ENCODE peak calls at places on chromosomes 1 and 21, in six cellular contexts. W is A549, Z is IMR-90, R is HepG2, J is H9, Q is endothelial cell of umbilical vein. M is an unnamed sample.

GRCh38 chr1:54604572-54605370 is 18.6 kb downstream of the FAM151A start:
- DNase-seq in J (no peak), Q (peak; percentile 14), Z (no peak), R (no peak), W (no peak), M (no peak)

GRCh38 chr1:16445052-16445451 is 4.5 kb downstream of the NECAP2 start:
- DNase-seq in W (no peak), Q (no peak), Z (no peak), J (no peak), R (no peak), M (no peak)

GRCh38 chr21:26112127-26112742 is 58.3 kb downstream of the APP start:
- DNase-seq in W (no peak), J (no peak), Z (no peak), Q (no peak), R (no peak), M (no peak)

GRCh38 chr1:94551449-94551848 is 9.9 kb upstream of the F3 start:
- DNase-seq in Z (no peak), Q (no peak), R (no peak), J (no peak), W (no peak), M (no peak)

GRCh38 chr1:15543589-15544568 is 17.2 kb downstream of the DNAJC16 start:
- DNase-seq in R (no peak), Q (peak; percentile 32), Z (peak; percentile 67), W (no peak), J (no peak), M (no peak)

GRCh38 chr1:1666526-1666925 is 7.7 kb upstream of the CDK11B start:
- DNase-seq in Q (no peak), Z (no peak), W (no peak), J (no peak), R (no peak), M (no peak)

GRCh38 chr1:8545078-8545477 is 227.2 kb downstream of the SLC45A1 start:
- DNase-seq in Q (no peak), Z (peak; percentile 35), R (no peak), W (no peak), J (no peak), M (no peak)

GRCh38 chr1:17596186-17596585 is 56.7 kb downstream of the ARHGEF10L start:
- DNase-seq in R (no peak), W (no peak), Z (no peak), J (no peak), Q (no peak), M (no peak)

GRCh38 chr1:10838541-10838940 is 42.1 kb upstream of the CASZ1 start:
- DNase-seq in J (no peak), Q (no peak), Z (no peak), R (no peak), W (no peak), M (no peak)

GRCh38 chr1:227886993-227887696 is 60.6 kb downstream of the WNT9A start:
- DNase-seq in W (no peak), J (peak; percentile 57), R (no peak), Q (peak; percentile 41), Z (peak; percentile 45), M (no peak)

GRCh38 chr1:117346206-117346928 is 20.9 kb upstream of the MAN1A2 start:
- DNase-seq in W (no peak), Q (no peak), R (no peak), J (no peak), Z (peak; percentile 57), M (no peak)

GRCh38 chr1:160375788-160376524 is 9.1 kb downstream of the NHLH1 start:
- DNase-seq in R (peak; percentile 16), Z (no peak), W (no peak), Q (no peak), J (peak; percentile 67), M (no peak)

GRCh38 chr1:164688791-164689190 is 129.8 kb downstream of the PBX1 start:
- DNase-seq in Z (no peak), R (no peak), J (no peak), W (no peak), Q (no peak), M (no peak)

GRCh38 chr1:164682570-164682969 is 123.6 kb downstream of the PBX1 start:
- DNase-seq in J (no peak), Z (no peak), Q (no peak), R (no peak), W (no peak), M (no peak)

GRCh38 chr1:164685247-164685646 is 126.3 kb downstream of the PBX1 start:
- DNase-seq in Z (no peak), R (no peak), Q (no peak), W (no peak), J (no peak), M (no peak)

GRCh38 chr1:164683235-164683634 is 124.3 kb downstream of the PBX1 start:
- DNase-seq in W (no peak), J (no peak), Z (no peak), R (no peak), Q (no peak), M (peak; percentile 78)

GRCh38 chr1:164685656-164686055 is 126.7 kb downstream of the PBX1 start:
- DNase-seq in Q (no peak), Z (no peak), R (no peak), J (no peak), W (no peak), M (no peak)
- H3K4me2 ChIP-seq in Q (no peak overlapping the region), Z (no peak overlapping the region), R (no peak overlapping the region), J (no peak overlapping the region), W (no peak overlapping the region), M (no peak overlapping the region)

DNA sequence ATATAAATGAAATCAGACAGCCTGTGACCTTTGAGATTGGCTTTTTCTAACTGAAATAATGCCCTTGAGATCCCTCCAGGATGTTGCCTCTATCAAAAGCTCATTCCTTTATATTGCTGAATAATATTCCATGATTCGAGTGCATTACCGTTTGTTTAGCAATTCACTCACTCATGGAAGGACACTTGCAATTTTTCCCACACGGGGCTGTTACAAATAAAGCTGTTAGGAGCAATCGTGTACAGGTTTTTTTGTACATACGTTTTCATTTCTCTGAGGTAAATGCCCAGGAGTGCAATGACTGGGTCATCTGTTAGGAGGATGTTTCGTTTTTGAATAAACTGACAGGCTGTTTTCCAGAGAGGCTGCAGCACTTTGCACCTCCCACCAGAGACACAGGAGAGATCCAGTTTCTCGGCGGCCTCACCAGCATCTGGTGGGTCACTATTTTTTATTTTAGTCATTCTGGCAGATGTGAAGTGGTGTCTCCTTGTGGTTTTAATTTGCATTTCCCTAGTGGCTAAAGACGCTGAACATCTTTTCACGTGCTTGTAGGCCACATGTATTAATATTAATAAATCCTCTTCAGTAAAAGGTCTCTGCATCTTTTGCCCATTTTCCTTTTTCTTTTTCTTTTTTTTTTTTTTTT is 11.0 kb downstream of the PRDM15 start:
- DNase-seq in Q (no peak), Z (peak; percentile 12), J (no peak), R (no peak), W (no peak), M (no peak)
- TF ChIP-seq CTCF in Q (no peak), Z (no peak), J (no peak), R (no peak), W (no peak), M (no peak)

GRCh38 chr1:214380986-214381695 is 100.2 kb downstream of the SMYD2 start:
- DNase-seq in Z (no peak), W (no peak), Q (no peak), R (no peak), J (no peak), M (no peak)

GRCh38 chr1:214380418-214380817 is 99.5 kb downstream of the SMYD2 start:
- DNase-seq in J (peak; percentile 74), W (no peak), R (no peak), Q (no peak), Z (no peak), M (no peak)

GRCh38 chr1:214377886-214378285 is 96.9 kb downstream of the SMYD2 start:
- DNase-seq in R (no peak), J (no peak), W (no peak), Q (peak; percentile 17), Z (peak; percentile 80), M (no peak)

GRCh38 chr1:214378492-214378891 is 97.5 kb downstream of the SMYD2 start:
- DNase-seq in J (no peak), W (no peak), Z (no peak), R (no peak), Q (no peak), M (no peak)

DNA sequence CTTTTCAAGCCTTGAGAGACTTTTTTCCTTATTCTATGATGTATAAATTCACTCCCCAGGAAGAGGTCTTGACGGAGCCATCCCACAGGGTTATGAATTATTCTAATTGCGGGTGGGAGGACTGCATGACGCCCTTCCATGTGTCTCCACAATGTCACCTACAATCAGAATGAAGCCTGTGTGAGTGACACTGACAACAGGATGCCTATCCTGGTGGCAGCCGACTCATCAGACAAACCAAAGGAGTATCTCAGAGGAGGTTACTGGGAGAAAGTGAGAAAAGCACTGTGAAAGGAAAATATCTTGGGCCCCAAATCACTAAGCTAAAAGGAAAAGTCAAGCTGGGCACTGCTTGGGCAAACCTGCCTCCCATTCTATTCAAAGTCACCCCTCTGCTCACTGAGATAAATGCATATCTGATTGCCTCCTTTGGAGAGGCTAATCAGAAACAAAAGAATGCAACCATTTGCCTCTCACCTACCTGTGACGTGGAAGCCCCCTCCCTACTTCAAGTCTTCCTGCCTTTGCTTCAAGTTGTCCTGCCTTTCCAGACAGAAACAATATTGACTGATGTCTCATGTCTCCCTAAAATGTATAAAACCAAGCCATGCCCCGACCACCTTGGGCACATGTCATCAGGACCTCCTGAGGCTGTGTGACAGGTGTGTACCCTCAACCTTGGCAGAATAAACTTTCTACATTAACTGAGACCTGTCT is 98.5 kb downstream of the SMYD2 start:
- DNase-seq in W (no peak), Q (no peak), J (no peak), Z (no peak), R (no peak), M (no peak)
- H3K4me2 ChIP-seq in W (no peak overlapping the region), Q (no peak overlapping the region), J (no peak overlapping the region), Z (no peak overlapping the region), R (no peak overlapping the region), M (no peak overlapping the region)

GRCh38 chr1:20233394-20233793 is 47.1 kb upstream of the PLA2G2C start:
- DNase-seq in Z (peak; percentile 38), J (no peak), W (no peak), R (peak; percentile 11), Q (peak; percentile 37), M (peak; percentile 21)
- TF ChIP-seq CTCF in Z (peak; percentile 42), J (peak; percentile 57), W (peak; percentile 49), R (peak; percentile 28), Q (peak; percentile 8), M (peak; percentile 31)

GRCh38 chr1:115356356-115356755 is 18.3 kb upstream of the NGF start:
- DNase-seq in J (no peak), R (no peak), Z (no peak), Q (no peak), W (no peak), M (no peak)
- H3K4me2 ChIP-seq in J (no peak overlapping the region), R (no peak overlapping the region), Z (no peak overlapping the region), Q (no peak overlapping the region), W (no peak overlapping the region), M (no peak overlapping the region)